ENCODE peak calls at places on chromosomes 4 and X, in eight cellular contexts. V, D, O, B, T, J, P and G are unnamed samples.

GRCh38 chr4:159159611-159160010 is 56.7 kb downstream of the RAPGEF2 start:
- DNase-seq in J (no peak), P (no peak), V (no peak), D (no peak), O (no peak), B (no peak), T (no peak), G (no peak)

GRCh38 chrX:56978172-56978571 is 17.2 kb downstream of the SPIN3 start:
- DNase-seq in D (no peak), P (peak), V (peak), B (peak), T (peak), J (no peak), O (peak), G (no peak)

GRCh38 chr4:113945906-113946305 is 33.5 kb downstream of the ARSJ start:
- DNase-seq in O (no peak), T (no peak), D (no peak), J (no peak), V (peak), B (no peak), P (no peak), G (no peak)

GRCh38 chr4:180695851-180696250 is 1547.4 kb upstream of the TENM3 start:
- DNase-seq in V (peak), D (no peak), B (no peak), T (no peak), O (no peak), J (no peak), P (no peak), G (no peak)

GRCh38 chrX:3963980-3964379 is 250.5 kb upstream of the PRKX start:
- DNase-seq in J (no peak), D (no peak), T (no peak), V (no peak), O (no peak), P (no peak), B (no peak), G (no peak)

GRCh38 chrX:55451990-55452824 is at the start of gene MAGEH1:
- DNase-seq in V (peak), B (peak), P (peak), D (peak), J (peak), O (peak), T (peak), G (peak)

GRCh38 chr4:175584172-175584571 is 227.9 kb downstream of the GPM6A start:
- DNase-seq in O (no peak), V (no peak), D (no peak), J (no peak), P (no peak), B (no peak), T (no peak), G (no peak)

GRCh38 chr4:575281-576141 is 584 bp downstream of the TMEM271 start:
- DNase-seq in O (no peak), B (peak), P (no peak), J (peak), V (peak), D (no peak), T (peak), G (no peak)

GRCh38 chr4:15982833-15983528 is 20.0 kb upstream of the FGFBP2 start:
- DNase-seq in T (no peak), J (no peak), O (no peak), B (no peak), V (peak), D (no peak), P (no peak), G (no peak)

GRCh38 chrX:113828470-113828869 is 755.4 kb upstream of the HTR2C start:
- DNase-seq in O (no peak), D (no peak), P (no peak), T (no peak), B (no peak), V (no peak), J (no peak), G (no peak)

GRCh38 chr4:56215138-56215793 is 172.0 kb downstream of the AASDH start:
- DNase-seq in P (no peak), O (no peak), J (no peak), V (no peak), D (no peak), B (no peak), T (no peak), G (no peak)

GRCh38 chr4:97330915-97331314 is 812.4 kb downstream of the STPG2 start:
- DNase-seq in D (no peak), O (no peak), J (no peak), T (no peak), P (no peak), V (no peak), B (no peak), G (no peak)

GRCh38 chr4:130632731-130633604 is 1537.0 kb downstream of the C4orf33 start:
- DNase-seq in P (no peak), J (no peak), B (no peak), T (no peak), O (no peak), D (no peak), V (no peak), G (no peak)

GRCh38 chr4:86924805-86925204 is 10.0 kb upstream of the AFF1 start:
- DNase-seq in P (no peak), B (no peak), T (no peak), J (no peak), D (no peak), V (peak), O (no peak), G (no peak)

GRCh38 chrX:52271212-52271611 is 86.5 kb downstream of the MAGED4 start:
- DNase-seq in D (no peak), O (no peak), P (no peak), B (no peak), V (peak), J (no peak), T (no peak), G (no peak)

GRCh38 chr4:53450773-53451172 is 73.3 kb downstream of the FIP1L1 start:
- DNase-seq in V (peak), D (no peak), P (no peak), J (no peak), B (no peak), T (no peak), O (no peak), G (no peak)

GRCh38 chrX:56738670-56739069 is 9.6 kb downstream of the NBDY start:
- DNase-seq in D (no peak), O (no peak), J (no peak), B (no peak), P (no peak), V (peak), T (no peak), G (no peak)

GRCh38 chr4:38930696-38931095 is 63.1 kb downstream of the FAM114A1 start:
- DNase-seq in O (no peak), D (no peak), V (no peak), T (no peak), J (no peak), B (no peak), P (no peak), G (no peak)

GRCh38 chrX:109281478-109282275 is 200.2 kb downstream of the GUCY2F start:
- DNase-seq in B (no peak), P (no peak), J (no peak), T (no peak), O (peak), D (no peak), V (no peak), G (no peak)

GRCh38 chr4:128451270-128451905 is 163.8 kb upstream of the PGRMC2 start:
- DNase-seq in B (no peak), J (no peak), V (no peak), O (no peak), D (no peak), T (no peak), P (no peak), G (no peak)

GRCh38 chr4:972651-973424 is 531 bp downstream of the DGKQ start:
- DNase-seq in B (no peak), D (no peak), T (peak), P (no peak), O (no peak), J (peak), V (peak), G (peak)

GRCh38 chr4:10205223-10205622 is 88.6 kb upstream of the WDR1 start:
- DNase-seq in P (no peak), V (peak), O (no peak), B (no peak), J (no peak), D (no peak), T (no peak), G (no peak)

GRCh38 chrX:50726296-50726695 is 87.7 kb downstream of the SHROOM4 start:
- DNase-seq in D (no peak), J (no peak), T (no peak), V (no peak), B (no peak), O (no peak), P (no peak), G (no peak)

GRCh38 chr4:176547005-176547404 is 227.2 kb downstream of the SPCS3 start:
- DNase-seq in P (no peak), D (no peak), J (no peak), B (peak), O (no peak), V (peak), T (no peak), G (no peak)

GRCh38 chr4:2040391-2041233 is 18.5 kb upstream of the NAT8L start:
- DNase-seq in P (no peak), J (no peak), B (no peak), D (peak), O (no peak), T (no peak), V (no peak), G (no peak)

GRCh38 chr4:36056128-36056527 is 188.2 kb downstream of the ARAP2 start:
- DNase-seq in P (no peak), V (no peak), O (no peak), D (no peak), T (no peak), J (no peak), B (no peak), G (no peak)

GRCh38 chr4:125368161-125368560 is 53.4 kb downstream of the FAT4 start:
- DNase-seq in O (peak), D (no peak), B (no peak), J (no peak), T (no peak), P (no peak), V (peak), G (no peak)

GRCh38 chr4:15649914-15650545 is 5.1 kb downstream of the FBXL5 start:
- DNase-seq in P (peak), V (peak), J (no peak), O (peak), T (peak), B (no peak), D (no peak), G (no peak)

GRCh38 chr4:74258949-74259348 is 49.3 kb upstream of the EPGN start:
- DNase-seq in D (no peak), J (no peak), O (no peak), V (peak), B (no peak), T (no peak), P (no peak), G (peak)

GRCh38 chr4:71429106-71429505 is 90.3 kb downstream of the SLC4A4 start:
- DNase-seq in P (no peak), O (no peak), V (no peak), J (no peak), B (no peak), D (no peak), T (no peak), G (no peak)

GRCh38 chr4:113106076-113106475 is 56.6 kb downstream of the ANK2 start:
- DNase-seq in V (peak), P (peak), B (peak), T (no peak), O (peak), D (no peak), J (no peak), G (no peak)

GRCh38 chr4:6270691-6271121 is 1.1 kb downstream of the WFS1 start:
- DNase-seq in B (no peak), T (no peak), O (peak), V (peak), J (peak), D (peak), P (no peak), G (no peak)

GRCh38 chr4:151099976-151100417 is 569 bp downstream of the RPS3A start:
- DNase-seq in P (no peak), J (no peak), O (peak), B (peak), T (no peak), V (peak), D (no peak), G (no peak)